ENCODE peak calls at places on chromosomes 2 and 18, in ten cellular contexts. T is mammary epithelial cell; I is nephron progenitor cell; K is fibroblast of mammary gland; Z is CD8-positive, alpha-beta T cell; N is GM10248; Y is heart right ventricle; P is stomach; J is fibroblast of the aortic adventitia; F is ovary. V is an unnamed sample.

GRCh38 chr18:11500153-11501122 is 109.0 kb upstream of the SLC35G4 start:
- DNase-seq in P (no peak), I (no peak), J (peak), T (peak), Y (no peak), F (no peak), N (no peak), K (peak), Z (no peak), V (no peak)

GRCh38 chr2:221747289-221747972 is 175.3 kb upstream of the EPHA4 start:
- DNase-seq in T (no peak), Y (no peak), P (no peak), Z (no peak), K (no peak), I (no peak), F (no peak), J (no peak), N (no peak), V (no peak)

GRCh38 chr2:98823196-98824166 is 92.5 kb upstream of the MGAT4A start:
- DNase-seq in K (no peak), T (peak), Y (peak), F (no peak), P (no peak), J (no peak), I (peak), Z (no peak), N (no peak), V (no peak)

GRCh38 chr2:42823744-42824453 is 31.5 kb upstream of the HAAO start:
- DNase-seq in P (no peak), I (no peak), Z (no peak), K (no peak), Y (no peak), N (no peak), J (peak), T (no peak), F (no peak), V (no peak)

GRCh38 chr2:158131919-158132566 is 30.4 kb downstream of the UPP2 start:
- DNase-seq in Y (no peak), T (no peak), Z (no peak), I (no peak), N (no peak), P (no peak), F (no peak), K (no peak), J (no peak), V (no peak)

GRCh38 chr2:160751021-160751420 is 257.4 kb upstream of the RBMS1 start:
- DNase-seq in J (peak), N (no peak), T (peak), Z (no peak), K (peak), P (no peak), Y (no peak), I (no peak), F (no peak), V (no peak)

GRCh38 chr18:13823707-13824395 is at the start of gene MC5R:
- DNase-seq in N (peak), T (peak), I (peak), Y (peak), F (peak), P (peak), J (peak), K (peak), Z (peak), V (peak)

GRCh38 chr2:136751406-136751805 is 13.9 kb upstream of the THSD7B start:
- DNase-seq in Y (no peak), F (no peak), Z (no peak), P (no peak), N (no peak), T (no peak), K (no peak), J (no peak), I (no peak), V (no peak)

GRCh38 chr2:62149708-62150107 is 46.2 kb upstream of the B3GNT2 start:
- DNase-seq in K (peak), I (no peak), Z (no peak), F (no peak), P (no peak), T (peak), Y (no peak), N (no peak), J (peak), V (no peak)

GRCh38 chr2:240277073-240277806 is 136.8 kb upstream of the OTOS start:
- DNase-seq in F (no peak), Z (no peak), Y (no peak), J (peak), N (no peak), K (peak), P (peak), T (peak), I (no peak), V (no peak)

GRCh38 chr2:110732422-110733413 is at the start of gene ACOXL:
- DNase-seq in J (no peak), F (no peak), Z (no peak), Y (no peak), T (peak), N (no peak), I (peak), P (peak), K (no peak), V (peak)

GRCh38 chr2:202044777-202045176 is 11.1 kb downstream of the FZD7 start:
- DNase-seq in F (no peak), T (no peak), I (no peak), Z (no peak), Y (no peak), P (no peak), N (no peak), K (no peak), J (no peak), V (no peak)

GRCh38 chr18:44680271-44681038 is at the start of gene SETBP1:
- DNase-seq in T (peak), Y (peak), P (peak), K (peak), I (peak), J (peak), F (peak), Z (no peak), N (peak), V (peak)

GRCh38 chr2:215921884-215922283 is 91.5 kb downstream of the MREG start:
- DNase-seq in J (peak), Y (no peak), Z (no peak), N (no peak), I (no peak), F (no peak), P (peak), T (peak), K (peak), V (no peak)

GRCh38 chr2:188573453-188573852 is 281.8 kb downstream of the GULP1 start:
- DNase-seq in T (no peak), Z (no peak), J (no peak), F (no peak), I (no peak), K (peak), P (no peak), N (no peak), Y (no peak), V (no peak)

GRCh38 chr2:127067620-127068350 is 39.2 kb downstream of the BIN1 start:
- DNase-seq in N (peak), Z (peak), K (peak), T (peak), F (peak), J (peak), I (peak), Y (peak), P (peak), V (peak)

GRCh38 chr2:221914334-221914733 is 342.2 kb upstream of the EPHA4 start:
- DNase-seq in Y (no peak), K (peak), Z (no peak), J (peak), F (no peak), I (no peak), T (no peak), N (no peak), P (no peak), V (no peak)

GRCh38 chr18:49075697-49076096 is 124.9 kb upstream of the SMAD7 start:
- DNase-seq in F (no peak), P (no peak), J (peak), N (no peak), K (no peak), T (no peak), Y (no peak), Z (no peak), I (no peak), V (no peak)

GRCh38 chr18:57754577-57755330 is 48.4 kb downstream of the ATP8B1 start:
- DNase-seq in T (no peak), Y (no peak), F (no peak), Z (no peak), P (no peak), I (no peak), J (no peak), N (peak), K (no peak), V (no peak)

GRCh38 chr2:48131503-48132293 is 225.4 kb upstream of the FBXO11 start:
- DNase-seq in K (peak), I (no peak), Z (no peak), J (peak), P (no peak), T (no peak), F (no peak), Y (no peak), N (no peak), V (no peak)

GRCh38 chr2:218368621-218369153 is 12.0 kb downstream of the CATIP start:
- DNase-seq in Y (peak), T (no peak), Z (no peak), I (peak), N (no peak), J (no peak), K (peak), F (peak), P (no peak), V (no peak)

GRCh38 chr2:30421551-30422436 is 25.3 kb upstream of the LCLAT1 start:
- DNase-seq in T (peak), F (no peak), K (peak), N (no peak), Y (no peak), J (peak), P (no peak), Z (peak), I (peak), V (no peak)

GRCh38 chr2:192029089-192029488 is 165.6 kb downstream of the TMEFF2 start:
- DNase-seq in K (peak), N (no peak), I (peak), F (no peak), Z (no peak), P (no peak), Y (no peak), T (peak), J (no peak), V (no peak)

GRCh38 chr2:204110250-204111183 is 174.0 kb downstream of the ICOS start:
- DNase-seq in Z (peak), N (peak), T (no peak), J (no peak), F (no peak), Y (no peak), K (peak), P (peak), I (no peak), V (no peak)

GRCh38 chr18:75204978-75205759 is 3.8 kb downstream of the PTGR3 start:
- DNase-seq in F (no peak), I (peak), T (no peak), P (no peak), Y (peak), K (no peak), Z (no peak), N (no peak), J (no peak), V (no peak)

GRCh38 chr2:73937103-73937885 is 10.6 kb downstream of the DGUOK start:
- DNase-seq in Y (no peak), Z (no peak), J (no peak), I (no peak), F (no peak), T (no peak), N (no peak), P (no peak), K (no peak), V (no peak)

GRCh38 chr2:160381425-160381951 is 112.1 kb downstream of the RBMS1 start:
- DNase-seq in N (no peak), K (peak), P (no peak), T (no peak), J (peak), F (no peak), Y (no peak), I (no peak), Z (no peak), V (no peak)

DNA sequence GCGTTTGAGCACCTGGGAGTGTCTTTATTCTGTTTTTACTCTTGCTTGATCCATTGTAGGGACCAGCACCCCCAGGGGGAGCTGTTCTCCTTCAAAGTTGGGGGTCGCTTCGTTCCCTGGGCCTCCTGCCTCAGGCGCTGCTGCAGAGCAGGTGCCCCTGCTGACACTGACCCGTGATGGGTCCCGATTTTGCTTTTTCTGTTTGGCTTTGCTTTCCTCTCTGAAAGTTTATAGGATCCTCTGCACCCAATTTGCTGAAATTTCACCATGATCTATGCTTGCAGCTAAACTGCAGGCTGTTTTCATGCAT is 22.9 kb upstream of the FAHD2A start:
- DNase-seq in I (no peak), N (no peak), Z (no peak), K (no peak), Y (no peak), T (no peak), P (no peak), J (no peak), F (no peak), V (no peak)
- TF ChIP-seq CTCF in I (no peak), N (no peak), Z (no peak), K (peak), Y (no peak), T (peak), P (no peak), J (no peak), F (no peak), V (peak)

GRCh38 chr2:212177724-212178123 is 360.9 kb downstream of the ERBB4 start:
- DNase-seq in Y (no peak), J (no peak), F (no peak), K (peak), Z (no peak), P (no peak), T (no peak), I (no peak), N (no peak), V (no peak)
- TF ChIP-seq CTCF in Y (no peak), J (no peak), F (no peak), K (no peak), Z (no peak), P (no peak), T (peak), I (no peak), N (no peak), V (no peak)

GRCh38 chr2:109396338-109397180 is 217.2 kb downstream of the SEPTIN10 start:
- DNase-seq in I (no peak), J (peak), K (peak), P (no peak), T (no peak), Y (no peak), Z (no peak), F (no peak), N (no peak), V (no peak)
- TF ChIP-seq CTCF in I (no peak), J (peak), K (no peak), P (no peak), T (peak), Y (no peak), Z (no peak), F (no peak), N (no peak), V (no peak)

GRCh38 chr18:35822431-35822830 is 150.0 kb upstream of the RMP24 start:
- DNase-seq in K (no peak), J (no peak), Y (no peak), Z (no peak), T (no peak), P (no peak), N (no peak), I (no peak), F (no peak), V (no peak)
- TF ChIP-seq CTCF in K (no peak), J (no peak), Y (no peak), Z (no peak), T (no peak), P (no peak), N (no peak), I (no peak), F (no peak), V (no peak)

GRCh38 chr2:59658906-59659305 is 894.5 kb downstream of the BCL11A start:
- DNase-seq in I (no peak), Y (no peak), K (no peak), Z (no peak), F (no peak), T (no peak), N (no peak), J (no peak), P (no peak), V (no peak)
- TF ChIP-seq CTCF in I (no peak), Y (no peak), K (no peak), Z (no peak), F (no peak), T (no peak), N (no peak), J (no peak), P (no peak), V (no peak)

DNA sequence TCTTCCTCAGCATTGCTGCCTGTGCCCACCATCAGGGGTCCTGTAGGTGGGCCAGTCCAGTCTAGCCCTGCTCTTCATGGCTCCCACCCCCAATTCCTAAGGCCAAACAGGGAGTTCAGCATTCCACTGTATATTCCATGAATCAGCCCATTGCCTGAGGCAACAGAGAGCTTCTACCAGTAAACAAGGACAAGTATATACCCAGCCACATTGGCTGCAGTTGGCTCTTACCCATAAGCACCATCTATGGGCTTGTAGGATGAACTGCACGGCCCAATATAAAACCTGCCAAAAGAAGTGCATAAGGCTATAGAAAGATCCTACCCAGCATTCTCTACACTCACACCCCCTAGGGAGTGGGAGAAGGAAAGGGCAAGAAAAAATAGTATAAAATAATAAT is 95.1 kb upstream of the SALL3 start:
- DNase-seq in P (no peak), J (no peak), Z (no peak), F (no peak), K (no peak), Y (no peak), N (no peak), I (no peak), T (no peak), V (no peak)
- TF ChIP-seq CTCF in P (no peak), J (no peak), Z (no peak), F (no peak), K (no peak), Y (no peak), N (no peak), I (peak), T (no peak), V (peak)

GRCh38 chr2:71370015-71370414 is 38.4 kb downstream of the ZNF638 start:
- DNase-seq in F (no peak), Y (no peak), P (no peak), K (no peak), Z (no peak), T (no peak), J (no peak), N (no peak), I (no peak), V (no peak)
- TF ChIP-seq CTCF in F (no peak), Y (no peak), P (no peak), K (no peak), Z (no peak), T (no peak), J (no peak), N (no peak), I (no peak), V (no peak)

GRCh38 chr2:151855111-151855510 is 26.9 kb upstream of the ARL5A start:
- DNase-seq in J (no peak), K (no peak), I (no peak), T (no peak), P (no peak), Z (no peak), F (no peak), N (no peak), Y (no peak), V (no peak)
- TF ChIP-seq CTCF in J (no peak), K (no peak), I (no peak), T (no peak), P (no peak), Z (no peak), F (no peak), N (no peak), Y (no peak), V (no peak)

DNA sequence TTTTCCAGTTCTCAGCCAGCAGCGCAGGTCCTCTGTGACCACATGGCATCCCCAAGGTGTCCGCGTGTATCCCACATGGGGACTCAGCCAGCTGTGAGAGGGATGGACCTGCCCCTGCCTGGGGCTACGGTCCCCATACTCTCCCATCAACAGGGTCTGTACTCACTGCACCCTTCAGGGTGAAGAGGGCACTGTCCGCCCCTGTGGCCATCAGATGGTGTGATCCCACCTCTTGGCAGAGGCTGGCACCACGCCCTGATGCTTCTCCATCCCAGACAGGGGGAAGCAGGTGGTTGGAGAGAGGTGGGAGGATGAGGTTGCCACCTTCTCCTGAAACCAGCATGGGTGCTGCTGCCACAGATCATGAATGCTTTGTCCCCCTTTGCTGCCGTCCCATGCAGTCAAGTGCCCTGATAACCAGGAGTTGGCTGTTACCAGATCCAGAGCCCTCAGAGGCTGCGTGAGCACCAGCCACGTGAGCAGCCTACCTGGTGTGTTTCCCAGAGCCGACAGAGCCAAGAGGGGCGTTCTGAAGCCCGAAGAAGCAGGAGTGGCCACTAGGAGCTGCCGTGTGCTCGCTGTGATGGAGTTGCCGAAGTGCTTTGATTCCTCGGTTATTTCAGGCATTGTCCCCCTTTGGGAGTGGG is 93.9 kb downstream of the SH3RF3 start:
- DNase-seq in N (no peak), I (no peak), Z (no peak), P (no peak), J (no peak), Y (no peak), T (no peak), F (no peak), K (no peak), V (no peak)
- TF ChIP-seq CTCF in N (no peak), I (no peak), Z (no peak), P (no peak), J (no peak), Y (no peak), T (no peak), F (no peak), K (no peak), V (peak)

GRCh38 chr2:36371963-36372391 is 16.4 kb downstream of the CRIM1 start:
- DNase-seq in N (no peak), F (no peak), Z (no peak), J (peak), P (no peak), Y (no peak), T (peak), K (peak), I (no peak), V (no peak)
- TF ChIP-seq CTCF in N (no peak), F (no peak), Z (no peak), J (no peak), P (no peak), Y (no peak), T (no peak), K (no peak), I (no peak), V (no peak)

V was measured in progenitor cell of endocrine pancreas.